ENCODE peak calls at places on chromosome 13, in seven cellular contexts. Y is T follicular helper cell, H is DMS153, G is islet precursor cell, E is IMR-90, V is head of caudate nucleus, R is AG04450. J is an unnamed sample.

GRCh38 chr13:20125129-20125782 is 35.6 kb downstream of the GJA3 start:
- DNase-seq in G (no peak), H (no peak), V (peak; percentile 11), E (peak; percentile 69), Y (no peak), R (no peak), J (peak; percentile 19)

GRCh38 chr13:22505489-22505888 is 675.3 kb upstream of the SGCG start:
- DNase-seq in R (no peak), E (no peak), V (no peak), H (no peak), Y (no peak), G (no peak), J (no peak)

GRCh38 chr13:72637561-72637960 is 89.9 kb downstream of the MZT1 start:
- DNase-seq in H (no peak), V (no peak), G (no peak), E (no peak), R (no peak), Y (no peak), J (no peak)

GRCh38 chr13:40190656-40191100 is 475.8 kb downstream of the FOXO1 start:
- DNase-seq in H (no peak), G (peak; percentile 93), Y (peak; percentile 62), V (peak; percentile 82), E (peak; percentile 12), R (no peak), J (peak; percentile 89)

GRCh38 chr13:88103824-88104223 is 432.7 kb downstream of the SLITRK5 start:
- DNase-seq in G (no peak), E (no peak), H (no peak), V (no peak), R (no peak), Y (no peak), J (no peak)

GRCh38 chr13:60617863-60618733 is 221.1 kb downstream of the TDRD3 start:
- DNase-seq in R (no peak), E (peak; percentile 36), V (no peak), H (no peak), G (no peak), Y (no peak), J (peak; percentile 33)

GRCh38 chr13:46104868-46105267 is at the start of gene CPB2:
- DNase-seq in H (no peak), R (no peak), G (no peak), Y (no peak), E (no peak), V (no peak), J (no peak)

GRCh38 chr13:95304446-95304845 is 3.2 kb upstream of the ABCC4 start:
- DNase-seq in Y (no peak), E (no peak), V (no peak), H (no peak), R (no peak), G (no peak), J (no peak)

GRCh38 chr13:37357548-37357947 is 241.0 kb downstream of the POSTN start:
- DNase-seq in Y (no peak), H (no peak), V (no peak), E (peak; percentile 45), G (no peak), R (no peak), J (no peak)

GRCh38 chr13:28357846-28358496 is 137.0 kb downstream of the FLT1 start:
- DNase-seq in V (peak; percentile 39), Y (no peak), H (no peak), R (no peak), G (no peak), E (no peak), J (peak; percentile 73)

GRCh38 chr13:110285991-110286923 is 20.7 kb downstream of the COL4A1 start:
- DNase-seq in V (no peak), G (no peak), Y (no peak), E (no peak), R (no peak), H (no peak), J (no peak)

GRCh38 chr13:65965496-65965895 is 1264.6 kb downstream of the PCDH9 start:
- DNase-seq in E (peak; percentile 20), Y (no peak), R (no peak), V (no peak), H (no peak), G (no peak), J (no peak)

GRCh38 chr13:25192936-25193335 is 20.8 kb upstream of the AMER2 start:
- DNase-seq in E (no peak), R (no peak), G (no peak), Y (no peak), V (peak; percentile 91), H (no peak), J (no peak)

GRCh38 chr13:28159057-28159456 is 20.7 kb downstream of the PAN3 start:
- DNase-seq in V (no peak), E (no peak), Y (no peak), R (no peak), G (no peak), H (no peak), J (no peak)